ENCODE peak calls at places on chromosome 15, in seven cellular contexts. E is HCT116, P is heart left ventricle, U is A549, D is mammary epithelial cell, O is psoas muscle, V is H1. X is an unnamed sample.

GRCh38 chr15:58934114-58934447 is 602 bp upstream of the SLTM start:
- DNase-seq in E (no peak), P (no peak), U (no peak), D (no peak), O (no peak), V (no peak), X (no peak)

GRCh38 chr15:79007066-79007465 is 62.2 kb upstream of the CTSH start:
- DNase-seq in E (peak), P (peak), U (peak), D (no peak), O (no peak), V (peak), X (peak)

GRCh38 chr15:32706704-32707103 is 11.1 kb upstream of the GREM1 start:
- DNase-seq in E (no peak), P (no peak), U (no peak), D (peak), O (no peak), V (no peak), X (no peak)

GRCh38 chr15:75249726-75250125 is 8.4 kb upstream of the GOLGA6C start:
- DNase-seq in E (no peak), P (no peak), U (no peak), D (no peak), O (no peak), V (no peak), X (no peak)

GRCh38 chr15:89971592-89971997 is 29.5 kb upstream of the ZNF710 start:
- DNase-seq in E (peak), P (peak), U (peak), D (peak), O (peak), V (peak), X (peak)

GRCh38 chr15:41558400-41559238 is at the start of gene TYRO3:
- DNase-seq in E (no peak), P (peak), U (no peak), D (peak), O (peak), V (no peak), X (peak)

GRCh38 chr15:47332481-47332880 is 384.8 kb upstream of the SEMA6D start:
- DNase-seq in E (no peak), P (no peak), U (no peak), D (no peak), O (no peak), V (no peak), X (peak)

GRCh38 chr15:34240537-34240936 is 15.7 kb downstream of the EMC4 start:
- DNase-seq in E (no peak), P (no peak), U (no peak), D (no peak), O (no peak), V (no peak), X (no peak)

GRCh38 chr15:74317820-74318375 is 49.5 kb downstream of the CYP11A1 start:
- DNase-seq in E (no peak), P (peak), U (peak), D (no peak), O (peak), V (no peak), X (peak)

GRCh38 chr15:99452010-99452409 is 113.8 kb upstream of the MEF2A start:
- DNase-seq in E (no peak), P (no peak), U (no peak), D (no peak), O (no peak), V (no peak), X (no peak)

GRCh38 chr15:99451484-99451883 is 114.3 kb upstream of the MEF2A start:
- DNase-seq in E (no peak), P (no peak), U (no peak), D (no peak), O (no peak), V (no peak), X (no peak)

GRCh38 chr15:99447497-99448371 is 118.0 kb upstream of the MEF2A start:
- DNase-seq in E (no peak), P (no peak), U (no peak), D (no peak), O (no peak), V (no peak), X (peak)

GRCh38 chr15:99450896-99451358 is 114.9 kb upstream of the MEF2A start:
- DNase-seq in E (no peak), P (peak), U (no peak), D (peak), O (no peak), V (no peak), X (peak)

GRCh38 chr15:99449514-99449913 is 116.3 kb upstream of the MEF2A start:
- DNase-seq in E (no peak), P (no peak), U (no peak), D (peak), O (no peak), V (no peak), X (no peak)
- H3K27ac ChIP-seq in E (no peak), P (no peak), U (no peak), D (no peak), O (no peak), V (no peak), X (no peak)

GRCh38 chr15:60406513-60407124 is 8.8 kb upstream of the ANXA2 start:
- DNase-seq in E (no peak), P (no peak), U (no peak), D (no peak), O (no peak), V (no peak), X (no peak)

GRCh38 chr15:60407406-60407805 is 9.6 kb upstream of the ANXA2 start:
- DNase-seq in E (no peak), P (no peak), U (peak), D (peak), O (no peak), V (no peak), X (no peak)

GRCh38 chr15:60405405-60405804 is 7.6 kb upstream of the ANXA2 start:
- DNase-seq in E (no peak), P (no peak), U (no peak), D (no peak), O (no peak), V (no peak), X (no peak)

GRCh38 chr15:60412026-60412425 is 14.2 kb upstream of the ANXA2 start:
- DNase-seq in E (no peak), P (no peak), U (no peak), D (no peak), O (no peak), V (no peak), X (no peak)

GRCh38 chr15:60408438-60409105 is 10.8 kb upstream of the ANXA2 start:
- DNase-seq in E (no peak), P (no peak), U (peak), D (peak), O (no peak), V (no peak), X (no peak)
- H3K27ac ChIP-seq in E (peak), P (no peak), U (peak), D (peak), O (peak), V (no peak), X (no peak)

GRCh38 chr15:42914728-42915497 is 5.7 kb downstream of the TTBK2 start:
- DNase-seq in E (no peak), P (no peak), U (no peak), D (no peak), O (no peak), V (no peak), X (no peak)
- H3K27ac ChIP-seq in E (no peak), P (no peak), U (no peak), D (no peak), O (no peak), V (no peak), X (no peak)

GRCh38 chr15:26028086-26028740 is 165.1 kb upstream of the ATP10A start:
- DNase-seq in E (no peak), P (no peak), U (no peak), D (no peak), O (no peak), V (no peak), X (no peak)
- H3K27ac ChIP-seq in E (no peak), P (no peak), U (no peak), D (no peak), O (no peak), V (no peak), X (no peak)

DNA sequence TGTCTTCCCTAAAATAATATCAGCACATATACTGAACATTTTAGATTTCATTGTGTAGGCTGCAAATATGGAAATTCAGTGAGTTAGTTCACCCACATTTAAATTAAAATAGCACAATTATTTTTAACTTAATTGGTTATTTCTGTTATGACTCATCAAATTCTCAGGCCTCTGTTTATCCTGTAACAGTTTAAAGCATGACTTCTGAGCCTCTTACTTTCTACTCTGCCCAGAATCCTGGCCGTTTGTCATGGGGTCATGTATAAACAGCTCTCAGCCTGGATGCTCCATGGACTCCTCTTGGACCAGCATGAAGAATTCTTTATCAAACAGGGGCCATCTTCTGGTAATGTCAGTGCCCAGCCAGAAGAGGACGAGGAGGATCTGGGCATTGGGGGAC is 12.2 kb downstream of the TUBGCP4 start:
- DNase-seq in E (no peak), P (no peak), U (no peak), D (no peak), O (no peak), V (no peak), X (no peak)
- H3K27ac ChIP-seq in E (no peak), P (no peak), U (no peak), D (no peak), O (peak), V (no peak), X (no peak)

DNA sequence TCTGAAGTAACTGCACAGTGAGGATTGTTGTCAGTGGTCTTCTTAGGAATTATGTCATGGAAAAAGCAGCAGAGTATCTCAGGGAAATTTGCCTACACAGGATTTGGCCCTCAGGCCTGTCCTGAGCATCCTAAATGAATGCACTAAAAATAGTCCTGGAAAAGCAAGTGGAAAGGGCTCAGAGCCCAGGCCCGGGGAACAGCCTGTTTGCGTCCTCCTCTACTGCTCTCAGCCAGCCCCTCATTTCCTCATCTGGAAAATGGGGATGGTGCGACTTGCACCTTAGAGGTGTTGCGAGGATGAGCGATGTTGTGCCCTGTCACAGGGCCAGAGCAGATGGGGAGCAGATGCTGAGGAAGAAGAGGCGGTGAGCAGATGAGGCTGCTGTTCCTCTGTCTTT is 21.6 kb downstream of the LYSMD4 start:
- DNase-seq in E (no peak), P (no peak), U (no peak), D (no peak), O (no peak), V (no peak), X (no peak)
- H3K27ac ChIP-seq in E (no peak), P (peak), U (no peak), D (no peak), O (peak), V (no peak), X (peak)

GRCh38 chr15:49235446-49236207 is 65.6 kb downstream of the GALK2 start:
- DNase-seq in E (peak), P (no peak), U (peak), D (peak), O (peak), V (no peak), X (peak)
- H3K27ac ChIP-seq in E (no peak), P (no peak), U (peak), D (no peak), O (no peak), V (no peak), X (no peak)

GRCh38 chr15:40392986-40393948 is 10.7 kb downstream of the KNSTRN start:
- DNase-seq in E (no peak), P (no peak), U (no peak), D (no peak), O (no peak), V (no peak), X (no peak)
- H3K27ac ChIP-seq in E (no peak), P (no peak), U (peak), D (no peak), O (no peak), V (no peak), X (no peak)

GRCh38 chr15:29815705-29816042 is 6.6 kb downstream of the TJP1 start:
- DNase-seq in E (no peak), P (no peak), U (no peak), D (no peak), O (no peak), V (no peak), X (no peak)

GRCh38 chr15:29815000-29815704 is 7.1 kb downstream of the TJP1 start:
- DNase-seq in E (no peak), P (no peak), U (peak), D (peak), O (no peak), V (no peak), X (no peak)

GRCh38 chr15:29811691-29812383 is 10.4 kb downstream of the TJP1 start:
- DNase-seq in E (no peak), P (no peak), U (no peak), D (no peak), O (no peak), V (no peak), X (no peak)

GRCh38 chr15:29812384-29812694 is 9.9 kb downstream of the TJP1 start:
- DNase-seq in E (no peak), P (no peak), U (peak), D (peak), O (no peak), V (no peak), X (no peak)

GRCh38 chr15:29813009-29813408 is 9.3 kb downstream of the TJP1 start:
- DNase-seq in E (no peak), P (no peak), U (no peak), D (peak), O (no peak), V (no peak), X (no peak)
- H3K27ac ChIP-seq in E (no peak), P (no peak), U (no peak), D (peak), O (no peak), V (no peak), X (peak)

X was measured in WERI-Rb-1.